ENCODE peak calls at places on chromosomes 3 and 15, in six cellular contexts. O, T, R, A, D and L are unnamed samples.

GRCh38 chr3:150703756-150704344 is at the start of gene ERICH6:
- DNase-seq in O (peak; percentile 93), T (peak; percentile 94), R (peak; percentile 73), A (peak; percentile 91), D (peak; percentile 80), L (peak; percentile 58)

GRCh38 chr3:141998674-141999290 is 122.3 kb downstream of the ATP1B3 start:
- DNase-seq in O (peak; percentile 52), T (no peak), R (no peak), A (peak; percentile 17), D (no peak), L (no peak)

GRCh38 chr3:25155696-25156471 is 272.2 kb upstream of the RARB start:
- DNase-seq in O (no peak), T (no peak), R (no peak), A (no peak), D (no peak), L (no peak)

GRCh38 chr3:25554376-25554775 is 110.3 kb downstream of the TOP2B start:
- DNase-seq in O (no peak), T (no peak), R (no peak), A (no peak), D (no peak), L (no peak)

GRCh38 chr15:66878761-66879160 is 176.7 kb downstream of the SMAD6 start:
- DNase-seq in O (no peak), T (no peak), R (no peak), A (no peak), D (no peak), L (no peak)

GRCh38 chr15:66875588-66876422 is 173.8 kb downstream of the SMAD6 start:
- DNase-seq in O (peak; percentile 22), T (no peak), R (no peak), A (no peak), D (no peak), L (no peak)

GRCh38 chr3:124886168-124887051 is 755 bp downstream of the ITGB5 start:
- DNase-seq in O (peak; percentile 76), T (peak; percentile 66), R (no peak), A (peak; percentile 43), D (peak; percentile 7), L (peak; percentile 5)

GRCh38 chr15:69082041-69082502 is 67.6 kb downstream of the NOX5 start:
- DNase-seq in O (no peak), T (no peak), R (peak; percentile 11), A (no peak), D (no peak), L (no peak)

GRCh38 chr15:66611257-66612053 is 45.7 kb upstream of the LCTL start:
- DNase-seq in O (no peak), T (no peak), R (no peak), A (no peak), D (no peak), L (no peak)

GRCh38 chr15:59315914-59316428 is 56.7 kb downstream of the MYO1E start:
- DNase-seq in O (peak; percentile 21), T (peak; percentile 80), R (no peak), A (peak; percentile 52), D (no peak), L (no peak)

GRCh38 chr15:89283201-89283600 is 39.4 kb downstream of the FANCI start:
- DNase-seq in O (no peak), T (no peak), R (no peak), A (no peak), D (no peak), L (no peak)

GRCh38 chr3:128555881-128556280 is 62.9 kb upstream of the GATA2 start:
- DNase-seq in O (no peak), T (no peak), R (no peak), A (no peak), D (no peak), L (no peak)

GRCh38 chr3:155658669-155659068 is 86.2 kb downstream of the PLCH1 start:
- DNase-seq in O (no peak), T (peak; percentile 10), R (no peak), A (no peak), D (no peak), L (no peak)

GRCh38 chr3:13091898-13092620 is 18.8 kb upstream of the IQSEC1 start:
- DNase-seq in O (peak; percentile 66), T (peak; percentile 94), R (peak; percentile 32), A (peak; percentile 78), D (peak; percentile 66), L (peak; percentile 73)

GRCh38 chr3:100760377-100760776 is 51.1 kb downstream of the TFG start:
- DNase-seq in O (no peak), T (no peak), R (no peak), A (no peak), D (no peak), L (no peak)

GRCh38 chr15:73052679-73053397 is 575 bp downstream of the NEO1 start:
- DNase-seq in O (peak; percentile 31), T (peak; percentile 74), R (no peak), A (peak; percentile 27), D (peak; percentile 27), L (peak; percentile 4)

GRCh38 chr15:59347915-59348314 is 24.8 kb downstream of the MYO1E start:
- DNase-seq in O (no peak), T (no peak), R (no peak), A (no peak), D (no peak), L (no peak)

GRCh38 chr3:97979610-97980009 is 7.4 kb upstream of the RIOX2 start:
- DNase-seq in O (no peak), T (no peak), R (no peak), A (no peak), D (no peak), L (no peak)

GRCh38 chr3:124118397-124118796 is 126.5 kb upstream of the ROPN1 start:
- DNase-seq in O (peak; percentile 80), T (no peak), R (no peak), A (peak; percentile 40), D (no peak), L (no peak)

GRCh38 chr3:49716169-49716568 is 3.3 kb downstream of the AMIGO3 start:
- DNase-seq in O (no peak), T (no peak), R (no peak), A (no peak), D (no peak), L (no peak)

GRCh38 chr15:66777054-66777453 is 75.0 kb downstream of the SMAD6 start:
- DNase-seq in O (no peak), T (no peak), R (no peak), A (no peak), D (no peak), L (no peak)

GRCh38 chr3:38632989-38633388 is 16.5 kb downstream of the SCN5A start:
- DNase-seq in O (no peak), T (no peak), R (no peak), A (no peak), D (no peak), L (no peak)

GRCh38 chr3:4888913-4889846 is 90.1 kb upstream of the BHLHE40 start:
- DNase-seq in O (no peak), T (no peak), R (no peak), A (no peak), D (peak; percentile 41), L (no peak)

GRCh38 chr3:157313186-157313585 is 123.5 kb upstream of the PTX3 start:
- DNase-seq in O (no peak), T (no peak), R (no peak), A (no peak), D (no peak), L (no peak)

GRCh38 chr3:129343643-129344360 is 65.1 kb downstream of the HMCES start:
- DNase-seq in O (peak; percentile 36), T (peak; percentile 50), R (no peak), A (peak; percentile 31), D (no peak), L (peak; percentile 8)

GRCh38 chr3:64523324-64523723 is 164.5 kb downstream of the ADAMTS9 start:
- DNase-seq in O (no peak), T (no peak), R (no peak), A (no peak), D (no peak), L (no peak)

GRCh38 chr3:171556133-171556532 is 95.9 kb upstream of the TNIK start:
- DNase-seq in O (no peak), T (no peak), R (no peak), A (no peak), D (no peak), L (no peak)

GRCh38 chr15:60583946-60584345 is 105.0 kb upstream of the ICE2 start:
- DNase-seq in O (no peak), T (no peak), R (no peak), A (peak; percentile 15), D (no peak), L (no peak)

GRCh38 chr3:39196671-39197446 is 4.5 kb upstream of the XIRP1 start:
- DNase-seq in O (no peak), T (no peak), R (no peak), A (peak; percentile 46), D (no peak), L (no peak)

GRCh38 chr15:39661776-39662175 is 80.9 kb downstream of the THBS1 start:
- DNase-seq in O (peak; percentile 41), T (no peak), R (no peak), A (peak; percentile 49), D (no peak), L (no peak)

GRCh38 chr3:174206607-174207192 is 652.4 kb upstream of the NAALADL2 start:
- DNase-seq in O (no peak), T (no peak), R (no peak), A (no peak), D (no peak), L (no peak)

GRCh38 chr15:100277087-100277855 is 64.5 kb downstream of the ADAMTS17 start:
- DNase-seq in O (no peak), T (no peak), R (no peak), A (no peak), D (no peak), L (no peak)

GRCh38 chr15:34023932-34024331 is 15.1 kb downstream of the AVEN start:
- DNase-seq in O (no peak), T (no peak), R (peak; percentile 12), A (no peak), D (no peak), L (no peak)

GRCh38 chr3:141402476-141403171 is 34.3 kb downstream of the ZBTB38 start:
- DNase-seq in O (peak; percentile 87), T (peak; percentile 69), R (no peak), A (peak; percentile 54), D (peak; percentile 44), L (peak; percentile 40)

GRCh38 chr3:194617827-194618226 is 15.4 kb downstream of the TMEM44 start:
- DNase-seq in O (peak; percentile 52), T (no peak), R (no peak), A (peak; percentile 68), D (no peak), L (no peak)

GRCh38 chr3:28739647-28740046 is 391.0 kb upstream of the AZI2 start:
- DNase-seq in O (no peak), T (no peak), R (no peak), A (no peak), D (no peak), L (no peak)

GRCh38 chr3:87564438-87564837 is 288.1 kb upstream of the POU1F1 start:
- DNase-seq in O (no peak), T (no peak), R (no peak), A (no peak), D (no peak), L (no peak)